ENCODE peak calls at places on chromosomes 2 and 18, in seven cellular contexts. B, V, I, F, C, E and J are unnamed samples.

GRCh38 chr2:9008951-9009664 is 5.6 kb upstream of the MBOAT2 start:
- DNase-seq in B (no peak), I (no peak), C (no peak), F (no peak), E (no peak), V (no peak), J (no peak)

GRCh38 chr18:5728566-5728965 is 166.8 kb downstream of the TMEM200C start:
- DNase-seq in V (no peak), I (no peak), C (no peak), B (no peak), E (no peak), F (no peak), J (no peak)

GRCh38 chr2:38274286-38275276 is 102.5 kb downstream of the ATL2 start:
- DNase-seq in V (peak), C (no peak), B (peak), E (peak), F (no peak), I (peak), J (peak)

GRCh38 chr2:207473866-207474251 is 55.9 kb upstream of the CREB1 start:
- DNase-seq in B (no peak), E (no peak), I (no peak), C (no peak), V (no peak), F (no peak), J (no peak)

GRCh38 chr18:79924814-79925655 is 26.4 kb downstream of the SLC66A2 start:
- DNase-seq in E (no peak), C (peak), I (no peak), F (peak), B (no peak), V (peak), J (peak)

GRCh38 chr18:27794527-27794926 is 382.4 kb downstream of the CDH2 start:
- DNase-seq in C (no peak), F (no peak), E (no peak), I (no peak), V (no peak), B (no peak), J (no peak)

GRCh38 chr2:113164234-113164929 is 9.4 kb upstream of the PSD4 start:
- DNase-seq in C (peak), F (no peak), V (no peak), I (peak), E (no peak), B (no peak), J (no peak)

GRCh38 chr18:23629444-23629946 is 33.2 kb downstream of the ANKRD29 start:
- DNase-seq in B (no peak), I (no peak), F (no peak), V (no peak), C (no peak), E (peak), J (peak)

GRCh38 chr2:108570416-108570815 is 36.1 kb downstream of the LIMS1 start:
- DNase-seq in F (no peak), V (no peak), B (no peak), E (peak), C (no peak), I (peak), J (no peak)

GRCh38 chr2:222652856-222653255 is 3.0 kb downstream of the FARSB start:
- DNase-seq in V (no peak), B (no peak), E (no peak), F (no peak), I (no peak), C (no peak), J (no peak)

GRCh38 chr2:221097568-221097915 is 474.6 kb downstream of the EPHA4 start:
- DNase-seq in F (no peak), B (peak), I (no peak), E (peak), C (no peak), V (peak), J (no peak)

GRCh38 chr2:17959833-17960232 is 81.4 kb downstream of the KCNS3 start:
- DNase-seq in C (no peak), B (no peak), E (no peak), V (no peak), I (no peak), F (no peak), J (no peak)

GRCh38 chr2:218384975-218385374 is 2.9 kb downstream of the SLC11A1 start:
- DNase-seq in I (no peak), B (no peak), E (no peak), C (no peak), F (no peak), V (no peak), J (no peak)

GRCh38 chr2:218383892-218384519 is 1.9 kb downstream of the SLC11A1 start:
- DNase-seq in C (no peak), V (no peak), I (no peak), F (no peak), B (peak), E (no peak), J (no peak)

GRCh38 chr2:218382785-218383184 is 712 bp downstream of the SLC11A1 start:
- DNase-seq in I (no peak), V (no peak), B (no peak), F (no peak), E (no peak), C (no peak), J (no peak)

GRCh38 chr2:218378053-218378452 is 4.0 kb upstream of the SLC11A1 start:
- DNase-seq in I (no peak), B (no peak), F (no peak), C (no peak), V (no peak), E (no peak), J (no peak)

GRCh38 chr2:218381916-218382366 is at the start of gene SLC11A1:
- DNase-seq in C (peak), V (peak), F (peak), B (no peak), E (no peak), I (no peak), J (no peak)
- TF ChIP-seq POLR2A in C (no peak), V (peak), F (peak), B (no peak), E (no peak), I (no peak), J (peak)

GRCh38 chr2:151459368-151459767 is 49.7 kb downstream of the RIF1 start:
- DNase-seq in B (no peak), V (no peak), E (no peak), C (no peak), F (no peak), I (no peak), J (no peak)
- TF ChIP-seq POLR2A in B (no peak), V (no peak), E (no peak), C (no peak), F (no peak), I (no peak), J (no peak)

GRCh38 chr2:28624798-28625701 is 126.6 kb upstream of the PPP1CB start:
- DNase-seq in E (no peak), F (peak), I (no peak), V (peak), C (no peak), B (no peak), J (peak)
- TF ChIP-seq POLR2A in E (no peak), F (no peak), I (no peak), V (no peak), C (no peak), B (no peak), J (no peak)

DNA sequence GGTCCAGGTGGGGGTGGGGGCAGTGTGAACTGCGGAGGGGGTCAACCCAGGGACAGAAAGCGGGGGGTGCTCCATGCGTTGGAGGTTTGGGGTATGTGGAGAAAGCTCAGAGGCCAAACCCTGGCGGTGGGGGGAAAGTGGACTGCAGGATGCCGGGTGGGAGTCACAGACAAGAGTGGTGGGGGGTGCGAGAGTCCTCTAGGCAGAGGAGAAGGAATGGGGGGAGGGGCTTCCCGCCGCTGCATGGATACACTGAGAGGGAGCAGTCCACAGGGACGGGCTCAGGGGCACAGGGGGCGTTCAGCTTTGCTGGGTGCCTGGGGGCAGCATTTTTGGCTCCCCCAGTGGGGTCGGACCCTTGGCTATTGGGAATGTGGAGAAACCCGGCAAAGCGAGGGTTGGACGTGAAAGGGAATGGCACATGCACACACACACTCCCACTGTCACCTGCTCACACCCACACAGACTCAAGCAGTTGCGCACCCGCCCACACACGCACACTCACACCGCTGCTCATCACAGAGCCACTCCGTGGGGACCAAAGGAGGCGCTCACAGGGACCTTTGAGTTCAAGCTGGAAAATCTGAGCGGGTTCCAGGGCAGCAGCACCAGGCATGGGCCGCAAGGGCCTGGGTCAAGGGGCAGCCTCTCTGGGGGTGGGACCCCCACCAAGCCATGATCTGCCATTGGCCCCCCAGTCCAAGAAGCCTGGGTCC is 7.7 kb downstream of the GBX2 start:
- DNase-seq in E (no peak), C (peak), F (no peak), B (no peak), I (no peak), V (no peak), J (no peak)
- TF ChIP-seq POLR2A in E (no peak), C (no peak), F (no peak), B (no peak), I (no peak), V (no peak), J (no peak)

GRCh38 chr2:239303711-239304532 is 96.9 kb downstream of the HDAC4 start:
- DNase-seq in E (no peak), C (peak), F (no peak), V (no peak), B (no peak), I (no peak), J (peak)

GRCh38 chr2:239305222-239305575 is 95.6 kb downstream of the HDAC4 start:
- DNase-seq in I (no peak), F (no peak), C (peak), V (no peak), B (no peak), E (no peak), J (no peak)

GRCh38 chr2:239305771-239306170 is 95.0 kb downstream of the HDAC4 start:
- DNase-seq in F (no peak), B (no peak), E (no peak), C (peak), V (no peak), I (no peak), J (no peak)

GRCh38 chr2:239302808-239303557 is 97.8 kb downstream of the HDAC4 start:
- DNase-seq in C (peak), I (no peak), E (no peak), B (no peak), F (no peak), V (peak), J (no peak)

DNA sequence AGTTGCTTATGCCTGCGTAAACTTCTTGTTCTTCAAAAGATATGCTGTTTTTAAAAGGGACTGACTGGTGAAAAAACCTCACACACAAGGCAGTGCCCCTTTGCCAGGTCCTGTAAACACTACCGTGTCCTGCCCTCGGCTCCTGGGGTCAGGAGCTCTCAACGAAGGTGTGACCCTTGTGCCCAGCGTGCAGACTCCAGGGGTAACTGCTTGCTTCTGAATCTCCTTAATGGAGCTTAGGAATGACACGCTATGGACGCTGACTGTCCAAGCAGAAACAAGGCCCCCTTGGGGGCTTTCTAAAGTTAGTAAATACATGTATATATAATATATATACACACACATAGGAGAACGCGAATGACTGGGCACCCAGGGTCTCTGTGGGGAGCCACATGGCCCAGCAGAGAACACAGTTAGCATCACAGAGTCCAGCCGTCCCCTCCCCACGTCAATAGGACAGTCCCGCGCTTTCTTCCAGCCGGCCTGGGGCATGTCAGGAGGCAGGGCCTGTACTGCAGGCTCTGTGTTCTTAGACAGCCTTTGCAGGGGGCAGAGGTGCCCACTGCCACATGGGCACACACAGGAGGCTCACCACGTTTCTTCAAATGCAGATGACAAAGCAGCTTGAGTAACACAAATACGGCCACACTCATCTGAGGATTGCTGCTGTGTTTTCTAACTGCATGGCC is 96.1 kb downstream of the HDAC4 start:
- DNase-seq in F (no peak), I (no peak), C (no peak), B (no peak), V (no peak), E (no peak), J (no peak)
- TF ChIP-seq POLR2A in F (no peak), I (no peak), C (no peak), B (no peak), V (no peak), E (no peak), J (no peak)

GRCh38 chr2:215435809-215436704 is at the start of gene FN1:
- DNase-seq in C (peak), I (peak), E (peak), V (peak), B (peak), F (peak), J (peak)
- TF ChIP-seq POLR2A in C (no peak), I (no peak), E (peak), V (no peak), B (peak), F (peak), J (peak)

GRCh38 chr2:24491626-24492282 is 700 bp downstream of the NCOA1 start:
- DNase-seq in C (peak), V (peak), E (no peak), F (peak), I (peak), B (peak), J (peak)
- TF ChIP-seq POLR2A in C (no peak), V (no peak), E (no peak), F (peak), I (no peak), B (peak), J (no peak)

DNA sequence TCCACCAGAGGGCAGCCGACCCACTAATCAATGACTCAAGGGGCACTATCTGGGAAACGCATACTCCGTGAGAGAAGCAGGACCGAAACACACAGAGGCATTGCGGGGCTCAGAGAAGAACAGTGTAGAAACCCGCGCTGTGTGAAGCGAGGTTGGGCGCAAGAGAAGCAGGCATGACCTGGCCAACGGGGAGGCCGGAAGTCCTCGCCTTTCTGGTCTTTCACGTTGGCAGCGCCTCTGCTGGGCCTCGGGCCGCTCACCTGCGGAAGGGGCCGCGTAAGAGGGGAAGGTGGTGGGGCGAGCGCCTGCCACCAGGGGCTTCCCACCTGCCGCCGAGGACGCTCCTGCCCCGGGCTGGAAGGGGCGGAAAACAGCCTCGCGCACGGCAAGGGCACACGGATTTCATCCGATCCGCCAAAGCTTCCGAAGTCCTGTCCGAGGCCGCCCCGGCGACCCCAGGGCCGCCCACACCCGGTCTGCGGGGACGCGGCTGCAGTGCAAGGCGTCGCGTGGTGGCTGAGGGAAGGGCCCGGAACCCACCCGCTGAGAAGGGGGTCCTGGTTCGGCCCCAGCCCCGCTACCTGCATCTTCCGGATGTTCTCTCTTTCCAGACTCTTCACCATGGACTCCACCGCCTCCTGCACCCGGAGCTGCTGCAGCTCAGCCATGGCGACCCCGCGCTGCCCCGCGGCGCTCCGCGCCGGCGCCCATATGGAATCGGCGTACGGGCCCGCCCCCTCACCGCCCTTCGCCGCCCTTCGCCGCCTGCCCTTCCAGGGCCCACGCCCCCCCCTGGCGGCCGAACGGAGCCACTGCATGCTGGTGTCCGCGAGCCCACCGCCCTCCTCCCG is at the start of gene FAM136A:
- DNase-seq in I (peak), V (peak), B (peak), F (peak), E (peak), C (peak), J (peak)
- TF ChIP-seq POLR2A in I (peak), V (no peak), B (peak), F (peak), E (peak), C (no peak), J (peak)